ENCODE peak calls at places on chromosomes 13 and 19, in nine cellular contexts. One of them, this sample, is unnamed.

GRCh38 chr19:46489445-46490272 is 6.0 kb downstream of the PNMA8B start:
- DNase-seq in fibroblast of mammary gland: peak; percentile 69
- DNase-seq in T-helper 1 cell: no peak
- DNase-seq in GM03348: peak; percentile 86
- DNase-seq in neural crest cell: no peak
- DNase-seq in BE2C: peak; percentile 62
- DNase-seq in mucosa of descending colon: no peak
- DNase-seq in stimulated activated CD8-positive, alpha-beta memory T cell treated with anti-CD3 and anti-CD28 coated beads, Interleukin-7, amount 100 ng/mL, for 48 hours: no peak
- DNase-seq in stimulated activated CD4-positive, alpha-beta T cell treated with anti-CD3 and anti-CD28 coated beads, TNF-alpha, amount 100 ng/mL, for 1 hour: no peak
- DNase-seq in this sample: peak; percentile 97

GRCh38 chr19:34341935-34342680 is 22.9 kb upstream of the GPI start:
- DNase-seq in fibroblast of mammary gland: no peak
- DNase-seq in stimulated activated CD4-positive, alpha-beta T cell treated with anti-CD3 and anti-CD28 coated beads, TNF-alpha, amount 100 ng/mL, for 1 hour: no peak
- DNase-seq in neural crest cell: no peak
- DNase-seq in BE2C: no peak
- DNase-seq in stimulated activated CD8-positive, alpha-beta memory T cell treated with anti-CD3 and anti-CD28 coated beads, Interleukin-7, amount 100 ng/mL, for 48 hours: no peak
- DNase-seq in GM03348: no peak
- DNase-seq in mucosa of descending colon: no peak
- DNase-seq in T-helper 1 cell: no peak
- DNase-seq in this sample: peak; percentile 29

GRCh38 chr19:47093841-47094240 is 19.7 kb downstream of the ZC3H4 start:
- DNase-seq in neural crest cell: no peak
- DNase-seq in stimulated activated CD8-positive, alpha-beta memory T cell treated with anti-CD3 and anti-CD28 coated beads, Interleukin-7, amount 100 ng/mL, for 48 hours: peak; percentile 69
- DNase-seq in stimulated activated CD4-positive, alpha-beta T cell treated with anti-CD3 and anti-CD28 coated beads, TNF-alpha, amount 100 ng/mL, for 1 hour: no peak
- DNase-seq in BE2C: no peak
- DNase-seq in mucosa of descending colon: no peak
- DNase-seq in T-helper 1 cell: no peak
- DNase-seq in fibroblast of mammary gland: no peak
- DNase-seq in GM03348: no peak
- DNase-seq in this sample: no peak

GRCh38 chr19:367963-368623 is 23.5 kb upstream of the MIER2 start:
- DNase-seq in BE2C: no peak
- DNase-seq in stimulated activated CD4-positive, alpha-beta T cell treated with anti-CD3 and anti-CD28 coated beads, TNF-alpha, amount 100 ng/mL, for 1 hour: no peak
- DNase-seq in GM03348: no peak
- DNase-seq in T-helper 1 cell: no peak
- DNase-seq in fibroblast of mammary gland: no peak
- DNase-seq in stimulated activated CD8-positive, alpha-beta memory T cell treated with anti-CD3 and anti-CD28 coated beads, Interleukin-7, amount 100 ng/mL, for 48 hours: no peak
- DNase-seq in neural crest cell: no peak
- DNase-seq in mucosa of descending colon: no peak
- DNase-seq in this sample: peak; percentile 44

GRCh38 chr13:90416519-90416918 is 931.0 kb upstream of the MIR17HG start:
- DNase-seq in mucosa of descending colon: no peak
- DNase-seq in stimulated activated CD8-positive, alpha-beta memory T cell treated with anti-CD3 and anti-CD28 coated beads, Interleukin-7, amount 100 ng/mL, for 48 hours: no peak
- DNase-seq in fibroblast of mammary gland: peak; percentile 57
- DNase-seq in T-helper 1 cell: no peak
- DNase-seq in stimulated activated CD4-positive, alpha-beta T cell treated with anti-CD3 and anti-CD28 coated beads, TNF-alpha, amount 100 ng/mL, for 1 hour: no peak
- DNase-seq in neural crest cell: no peak
- DNase-seq in GM03348: peak; percentile 55
- DNase-seq in BE2C: no peak
- DNase-seq in this sample: no peak

GRCh38 chr13:110042253-110042652 is 255.9 kb upstream of the IRS2 start:
- DNase-seq in mucosa of descending colon: no peak
- DNase-seq in BE2C: no peak
- DNase-seq in stimulated activated CD4-positive, alpha-beta T cell treated with anti-CD3 and anti-CD28 coated beads, TNF-alpha, amount 100 ng/mL, for 1 hour: no peak
- DNase-seq in T-helper 1 cell: no peak
- DNase-seq in GM03348: no peak
- DNase-seq in stimulated activated CD8-positive, alpha-beta memory T cell treated with anti-CD3 and anti-CD28 coated beads, Interleukin-7, amount 100 ng/mL, for 48 hours: no peak
- DNase-seq in fibroblast of mammary gland: no peak
- DNase-seq in neural crest cell: no peak
- DNase-seq in this sample: peak; percentile 18

GRCh38 chr19:20422216-20422615 is 143.4 kb downstream of the ZNF737 start:
- DNase-seq in stimulated activated CD8-positive, alpha-beta memory T cell treated with anti-CD3 and anti-CD28 coated beads, Interleukin-7, amount 100 ng/mL, for 48 hours: no peak
- DNase-seq in neural crest cell: no peak
- DNase-seq in GM03348: no peak
- DNase-seq in T-helper 1 cell: no peak
- DNase-seq in mucosa of descending colon: no peak
- DNase-seq in fibroblast of mammary gland: no peak
- DNase-seq in stimulated activated CD4-positive, alpha-beta T cell treated with anti-CD3 and anti-CD28 coated beads, TNF-alpha, amount 100 ng/mL, for 1 hour: no peak
- DNase-seq in BE2C: no peak
- DNase-seq in this sample: no peak

GRCh38 chr19:53520163-53520546 is 17.8 kb upstream of the ZNF331 start:
- DNase-seq in T-helper 1 cell: no peak
- DNase-seq in fibroblast of mammary gland: no peak
- DNase-seq in neural crest cell: no peak
- DNase-seq in stimulated activated CD4-positive, alpha-beta T cell treated with anti-CD3 and anti-CD28 coated beads, TNF-alpha, amount 100 ng/mL, for 1 hour: no peak
- DNase-seq in GM03348: no peak
- DNase-seq in BE2C: no peak
- DNase-seq in stimulated activated CD8-positive, alpha-beta memory T cell treated with anti-CD3 and anti-CD28 coated beads, Interleukin-7, amount 100 ng/mL, for 48 hours: no peak
- DNase-seq in mucosa of descending colon: peak; percentile 29
- DNase-seq in this sample: no peak

GRCh38 chr19:4597975-4598671 is 38.6 kb upstream of the SEMA6B start:
- DNase-seq in fibroblast of mammary gland: no peak
- DNase-seq in GM03348: peak; percentile 63
- DNase-seq in stimulated activated CD8-positive, alpha-beta memory T cell treated with anti-CD3 and anti-CD28 coated beads, Interleukin-7, amount 100 ng/mL, for 48 hours: peak; percentile 25
- DNase-seq in stimulated activated CD4-positive, alpha-beta T cell treated with anti-CD3 and anti-CD28 coated beads, TNF-alpha, amount 100 ng/mL, for 1 hour: peak; percentile 10
- DNase-seq in T-helper 1 cell: peak; percentile 45
- DNase-seq in BE2C: peak; percentile 68
- DNase-seq in neural crest cell: peak; percentile 61
- DNase-seq in mucosa of descending colon: peak; percentile 54
- DNase-seq in this sample: peak; percentile 83

GRCh38 chr13:104937881-104938280 is 1597.6 kb downstream of the EFNB2 start:
- DNase-seq in neural crest cell: no peak
- DNase-seq in T-helper 1 cell: no peak
- DNase-seq in fibroblast of mammary gland: no peak
- DNase-seq in stimulated activated CD8-positive, alpha-beta memory T cell treated with anti-CD3 and anti-CD28 coated beads, Interleukin-7, amount 100 ng/mL, for 48 hours: no peak
- DNase-seq in BE2C: no peak
- DNase-seq in mucosa of descending colon: no peak
- DNase-seq in GM03348: no peak
- DNase-seq in stimulated activated CD4-positive, alpha-beta T cell treated with anti-CD3 and anti-CD28 coated beads, TNF-alpha, amount 100 ng/mL, for 1 hour: no peak
- DNase-seq in this sample: no peak

GRCh38 chr13:47215741-47216140 is 318.9 kb upstream of the HTR2A start:
- DNase-seq in neural crest cell: no peak
- DNase-seq in stimulated activated CD4-positive, alpha-beta T cell treated with anti-CD3 and anti-CD28 coated beads, TNF-alpha, amount 100 ng/mL, for 1 hour: no peak
- DNase-seq in stimulated activated CD8-positive, alpha-beta memory T cell treated with anti-CD3 and anti-CD28 coated beads, Interleukin-7, amount 100 ng/mL, for 48 hours: no peak
- DNase-seq in T-helper 1 cell: no peak
- DNase-seq in mucosa of descending colon: no peak
- DNase-seq in fibroblast of mammary gland: peak; percentile 94
- DNase-seq in BE2C: peak; percentile 8
- DNase-seq in GM03348: peak; percentile 74
- DNase-seq in this sample: peak; percentile 22

GRCh38 chr19:17282488-17283256 is 971 bp downstream of the ANKLE1 start:
- DNase-seq in GM03348: peak; percentile 91
- DNase-seq in fibroblast of mammary gland: peak; percentile 65
- DNase-seq in stimulated activated CD8-positive, alpha-beta memory T cell treated with anti-CD3 and anti-CD28 coated beads, Interleukin-7, amount 100 ng/mL, for 48 hours: peak; percentile 76
- DNase-seq in T-helper 1 cell: peak; percentile 74
- DNase-seq in mucosa of descending colon: peak; percentile 90
- DNase-seq in stimulated activated CD4-positive, alpha-beta T cell treated with anti-CD3 and anti-CD28 coated beads, TNF-alpha, amount 100 ng/mL, for 1 hour: no peak
- DNase-seq in BE2C: peak; percentile 92
- DNase-seq in neural crest cell: peak; percentile 90
- DNase-seq in this sample: peak; percentile 99

GRCh38 chr13:75312884-75313520 is 169.0 kb downstream of the TBC1D4 start:
- DNase-seq in T-helper 1 cell: no peak
- DNase-seq in BE2C: no peak
- DNase-seq in GM03348: no peak
- DNase-seq in stimulated activated CD4-positive, alpha-beta T cell treated with anti-CD3 and anti-CD28 coated beads, TNF-alpha, amount 100 ng/mL, for 1 hour: no peak
- DNase-seq in neural crest cell: no peak
- DNase-seq in stimulated activated CD8-positive, alpha-beta memory T cell treated with anti-CD3 and anti-CD28 coated beads, Interleukin-7, amount 100 ng/mL, for 48 hours: peak; percentile 57
- DNase-seq in fibroblast of mammary gland: no peak
- DNase-seq in mucosa of descending colon: no peak
- DNase-seq in this sample: no peak

GRCh38 chr19:8478605-8479004 is 23.8 kb downstream of the PRAM1 start:
- DNase-seq in neural crest cell: no peak
- DNase-seq in GM03348: no peak
- DNase-seq in stimulated activated CD8-positive, alpha-beta memory T cell treated with anti-CD3 and anti-CD28 coated beads, Interleukin-7, amount 100 ng/mL, for 48 hours: no peak
- DNase-seq in fibroblast of mammary gland: no peak
- DNase-seq in BE2C: no peak
- DNase-seq in mucosa of descending colon: no peak
- DNase-seq in T-helper 1 cell: no peak
- DNase-seq in stimulated activated CD4-positive, alpha-beta T cell treated with anti-CD3 and anti-CD28 coated beads, TNF-alpha, amount 100 ng/mL, for 1 hour: no peak
- DNase-seq in this sample: peak; percentile 84

GRCh38 chr19:44891016-44891882 is at the start of gene TOMM40:
- DNase-seq in BE2C: no peak
- DNase-seq in stimulated activated CD8-positive, alpha-beta memory T cell treated with anti-CD3 and anti-CD28 coated beads, Interleukin-7, amount 100 ng/mL, for 48 hours: peak; percentile 100
- DNase-seq in neural crest cell: peak; percentile 98
- DNase-seq in T-helper 1 cell: peak; percentile 100
- DNase-seq in fibroblast of mammary gland: no peak
- DNase-seq in stimulated activated CD4-positive, alpha-beta T cell treated with anti-CD3 and anti-CD28 coated beads, TNF-alpha, amount 100 ng/mL, for 1 hour: peak; percentile 100
- DNase-seq in GM03348: peak; percentile 24
- DNase-seq in mucosa of descending colon: peak; percentile 100
- DNase-seq in this sample: peak; percentile 100

GRCh38 chr13:76610819-76611415 is 275.3 kb downstream of the KCTD12 start:
- DNase-seq in GM03348: no peak
- DNase-seq in mucosa of descending colon: no peak
- DNase-seq in T-helper 1 cell: no peak
- DNase-seq in BE2C: no peak
- DNase-seq in neural crest cell: no peak
- DNase-seq in stimulated activated CD4-positive, alpha-beta T cell treated with anti-CD3 and anti-CD28 coated beads, TNF-alpha, amount 100 ng/mL, for 1 hour: no peak
- DNase-seq in fibroblast of mammary gland: no peak
- DNase-seq in stimulated activated CD8-positive, alpha-beta memory T cell treated with anti-CD3 and anti-CD28 coated beads, Interleukin-7, amount 100 ng/mL, for 48 hours: no peak
- DNase-seq in this sample: no peak

GRCh38 chr19:39212377-39212742 is 8.3 kb upstream of the SYCN start:
- DNase-seq in GM03348: no peak
- DNase-seq in T-helper 1 cell: peak; percentile 46
- DNase-seq in BE2C: no peak
- DNase-seq in stimulated activated CD8-positive, alpha-beta memory T cell treated with anti-CD3 and anti-CD28 coated beads, Interleukin-7, amount 100 ng/mL, for 48 hours: peak; percentile 26
- DNase-seq in neural crest cell: peak; percentile 18
- DNase-seq in mucosa of descending colon: peak; percentile 62
- DNase-seq in fibroblast of mammary gland: peak; percentile 13
- DNase-seq in stimulated activated CD4-positive, alpha-beta T cell treated with anti-CD3 and anti-CD28 coated beads, TNF-alpha, amount 100 ng/mL, for 1 hour: peak; percentile 2
- DNase-seq in this sample: peak; percentile 27

GRCh38 chr19:4068058-4068966 is 1.6 kb upstream of the ZBTB7A start:
- DNase-seq in GM03348: no peak
- DNase-seq in T-helper 1 cell: no peak
- DNase-seq in stimulated activated CD4-positive, alpha-beta T cell treated with anti-CD3 and anti-CD28 coated beads, TNF-alpha, amount 100 ng/mL, for 1 hour: no peak
- DNase-seq in mucosa of descending colon: peak; percentile 83
- DNase-seq in BE2C: peak; percentile 14
- DNase-seq in neural crest cell: no peak
- DNase-seq in fibroblast of mammary gland: no peak
- DNase-seq in stimulated activated CD8-positive, alpha-beta memory T cell treated with anti-CD3 and anti-CD28 coated beads, Interleukin-7, amount 100 ng/mL, for 48 hours: no peak
- DNase-seq in this sample: no peak

GRCh38 chr13:21668665-21669599 is 1.9 kb upstream of the FGF9 start:
- DNase-seq in neural crest cell: peak; percentile 37
- DNase-seq in GM03348: peak; percentile 76
- DNase-seq in T-helper 1 cell: no peak
- DNase-seq in BE2C: no peak
- DNase-seq in stimulated activated CD8-positive, alpha-beta memory T cell treated with anti-CD3 and anti-CD28 coated beads, Interleukin-7, amount 100 ng/mL, for 48 hours: no peak
- DNase-seq in stimulated activated CD4-positive, alpha-beta T cell treated with anti-CD3 and anti-CD28 coated beads, TNF-alpha, amount 100 ng/mL, for 1 hour: no peak
- DNase-seq in mucosa of descending colon: peak; percentile 55
- DNase-seq in fibroblast of mammary gland: peak; percentile 24
- DNase-seq in this sample: peak; percentile 78

GRCh38 chr13:113320226-113320875 is 23.3 kb downstream of the LAMP1 start:
- DNase-seq in neural crest cell: no peak
- DNase-seq in BE2C: no peak
- DNase-seq in GM03348: no peak
- DNase-seq in stimulated activated CD8-positive, alpha-beta memory T cell treated with anti-CD3 and anti-CD28 coated beads, Interleukin-7, amount 100 ng/mL, for 48 hours: no peak
- DNase-seq in T-helper 1 cell: no peak
- DNase-seq in mucosa of descending colon: no peak
- DNase-seq in fibroblast of mammary gland: no peak
- DNase-seq in stimulated activated CD4-positive, alpha-beta T cell treated with anti-CD3 and anti-CD28 coated beads, TNF-alpha, amount 100 ng/mL, for 1 hour: no peak
- DNase-seq in this sample: peak; percentile 85

This sample was measured in osteoblast.